ENCODE peak calls at places on chromosome 17, in seven cellular contexts. R, O, H, Y, P, M and B are unnamed samples.

GRCh38 chr17:7988750-7989178 is 13.7 kb upstream of the GUCY2D start:
- DNase-seq in R (peak), O (peak), H (peak), Y (no peak), P (peak), M (peak), B (peak)

GRCh38 chr17:76270770-76271668 is 5.9 kb downstream of the UBALD2 start:
- DNase-seq in R (no peak), O (no peak), H (no peak), Y (no peak), P (no peak), M (no peak), B (no peak)

GRCh38 chr17:49148171-49148570 is 15.6 kb downstream of the B4GALNT2 start:
- DNase-seq in R (no peak), O (no peak), H (no peak), Y (no peak), P (no peak), M (no peak), B (no peak)

GRCh38 chr17:2040942-2041560 is 771 bp upstream of the OVCA2 start:
- DNase-seq in R (no peak), O (no peak), H (no peak), Y (no peak), P (no peak), M (no peak), B (no peak)

GRCh38 chr17:46179375-46179999 is 13.7 kb downstream of the KANSL1 start:
- DNase-seq in R (no peak), O (no peak), H (no peak), Y (no peak), P (no peak), M (no peak), B (no peak)

GRCh38 chr17:46841561-46842379 is 9.6 kb upstream of the WNT9B start:
- DNase-seq in R (no peak), O (no peak), H (no peak), Y (peak), P (peak), M (no peak), B (no peak)

GRCh38 chr17:77999413-78000173 is 41.1 kb downstream of the TNRC6C start:
- DNase-seq in R (peak), O (peak), H (no peak), Y (no peak), P (no peak), M (peak), B (peak)

GRCh38 chr17:55547027-55547670 is 35.9 kb upstream of the SMIM36 start:
- DNase-seq in R (peak), O (no peak), H (no peak), Y (no peak), P (no peak), M (no peak), B (peak)

GRCh38 chr17:76527430-76528111 is 9.9 kb downstream of the CYGB start:
- DNase-seq in R (peak), O (peak), H (no peak), Y (peak), P (no peak), M (peak), B (peak)

GRCh38 chr17:41065829-41066624 is at the start of gene KRTAP2-4:
- DNase-seq in R (peak), O (peak), H (no peak), Y (no peak), P (no peak), M (peak), B (peak)

GRCh38 chr17:14838567-14838966 is 426.6 kb downstream of the PMP22 start:
- DNase-seq in R (no peak), O (peak), H (no peak), Y (no peak), P (no peak), M (peak), B (no peak)

GRCh38 chr17:46047398-46047797 is 48.3 kb downstream of the STH start:
- DNase-seq in R (no peak), O (no peak), H (no peak), Y (no peak), P (no peak), M (no peak), B (no peak)

GRCh38 chr17:74454197-74455024 is 12.0 kb upstream of the CD300A start:
- DNase-seq in R (peak), O (peak), H (peak), Y (peak), P (peak), M (no peak), B (peak)

GRCh38 chr17:58643147-58643546 is 48.7 kb downstream of the TEX14 start:
- DNase-seq in R (peak), O (peak), H (no peak), Y (no peak), P (no peak), M (peak), B (peak)

GRCh38 chr17:78585231-78585630 is 8.0 kb upstream of the DNAH17 start:
- DNase-seq in R (no peak), O (no peak), H (no peak), Y (no peak), P (no peak), M (no peak), B (no peak)